ENCODE peak calls at places on chromosomes 2 and 18, in nine cellular contexts. C is activated T-helper 1 cell treated with Interleukin-2 at 50 U/mL for 16 hours; K is amniotic epithelial cell; D is fibroblast of pulmonary artery; N is caudate nucleus; I is HuH-7; X is GDM1; L is stimulated activated CD8-positive, alpha-beta memory T cell treated with anti-CD3 and anti-CD28 coated beads, Interleukin-15, amount 100 ng/mL, for 4 hours; M is T-helper 2 cell. V is an unnamed sample.

GRCh38 chr2:191488135-191488534 is 189.8 kb upstream of the NABP1 start:
- DNase-seq in D (no peak), K (peak; percentile 24), X (no peak), C (no peak), M (no peak), N (no peak), I (no peak), L (no peak), V (no peak)

GRCh38 chr2:7498927-7499489 is 581.8 kb downstream of the RNF144A start:
- DNase-seq in C (no peak), N (no peak), K (no peak), M (no peak), L (no peak), I (no peak), D (no peak), X (no peak), V (no peak)

GRCh38 chr2:110219496-110220192 is 7.3 kb upstream of the MTLN start:
- DNase-seq in X (no peak), C (no peak), D (peak; percentile 35), K (peak; percentile 68), M (no peak), L (no peak), I (no peak), N (no peak), V (no peak)

GRCh38 chr2:67645280-67646255 is 248.4 kb downstream of the ETAA1 start:
- DNase-seq in C (no peak), N (no peak), X (no peak), K (no peak), L (no peak), I (no peak), D (no peak), M (no peak), V (no peak)

GRCh38 chr18:10388380-10388779 is 66.1 kb upstream of the APCDD1 start:
- DNase-seq in X (no peak), I (no peak), M (no peak), L (no peak), N (no peak), C (no peak), K (no peak), D (no peak), V (no peak)

GRCh38 chr18:43789234-43790000 is 512.1 kb upstream of the SYT4 start:
- DNase-seq in D (peak; percentile 36), X (no peak), M (no peak), L (no peak), C (no peak), N (no peak), K (peak; percentile 4), I (no peak), V (no peak)

GRCh38 chr2:31813016-31813415 is 197.8 kb downstream of the MEMO1 start:
- DNase-seq in I (no peak), D (no peak), C (no peak), M (no peak), K (no peak), L (no peak), N (no peak), X (no peak), V (no peak)

GRCh38 chr2:32965523-32966171 is 18.9 kb downstream of the LTBP1 start:
- DNase-seq in M (no peak), C (no peak), K (no peak), N (no peak), D (no peak), X (no peak), I (no peak), L (no peak), V (no peak)

GRCh38 chr2:121247971-121248370 is 37.0 kb downstream of the TFCP2L1 start:
- DNase-seq in I (no peak), C (no peak), X (no peak), M (no peak), N (no peak), L (no peak), K (no peak), D (no peak), V (no peak)

GRCh38 chr2:218717262-218717661 is 6.6 kb downstream of the TTLL4 start:
- DNase-seq in X (no peak), N (no peak), M (no peak), K (peak; percentile 61), C (no peak), D (peak; percentile 27), L (no peak), I (no peak), V (no peak)

GRCh38 chr18:57466745-57467144 is 31.6 kb downstream of the ONECUT2 start:
- DNase-seq in N (no peak), M (no peak), K (no peak), I (no peak), D (no peak), L (no peak), X (no peak), C (no peak), V (no peak)

GRCh38 chr2:46164581-46165301 is 132.5 kb upstream of the EPAS1 start:
- DNase-seq in N (peak; percentile 34), L (no peak), D (peak; percentile 99), I (no peak), X (no peak), C (no peak), K (peak; percentile 99), M (no peak), V (peak; percentile 16)

GRCh38 chr2:40329739-40330047 is 122.2 kb downstream of the SLC8A1 start:
- DNase-seq in D (no peak), N (no peak), C (no peak), L (no peak), K (no peak), X (no peak), M (no peak), I (no peak), V (no peak)

GRCh38 chr2:231632559-231633142 is 40.0 kb downstream of the TEX44 start:
- DNase-seq in I (no peak), L (no peak), D (peak; percentile 76), C (no peak), N (no peak), X (no peak), K (peak; percentile 80), M (no peak), V (no peak)

GRCh38 chr2:71814885-71815284 is 332.8 kb downstream of the CYP26B1 start:
- DNase-seq in C (no peak), K (no peak), I (no peak), X (no peak), L (no peak), M (no peak), D (no peak), N (no peak), V (no peak)

GRCh38 chr2:29420999-29421856 is 306.0 kb downstream of the CLIP4 start:
- DNase-seq in N (no peak), L (no peak), C (no peak), I (no peak), M (no peak), X (no peak), K (peak; percentile 57), D (peak; percentile 10), V (no peak)

GRCh38 chr2:10619643-10620042 is 70.1 kb downstream of the NOL10 start:
- DNase-seq in K (peak; percentile 71), C (no peak), M (no peak), D (no peak), I (no peak), N (no peak), L (no peak), X (no peak), V (no peak)

GRCh38 chr2:86134709-86135108 is 28.7 kb downstream of the PTCD3 start:
- DNase-seq in I (no peak), L (no peak), X (no peak), K (no peak), C (no peak), D (no peak), M (no peak), N (no peak), V (no peak)

GRCh38 chr2:212905640-212906201 is 245.7 kb downstream of the IKZF2 start:
- DNase-seq in D (peak; percentile 82), M (no peak), N (no peak), C (no peak), K (peak; percentile 44), X (no peak), L (no peak), I (no peak), V (no peak)

GRCh38 chr2:37544617-37545031 is 126.8 kb downstream of the CDC42EP3 start:
- DNase-seq in M (no peak), X (no peak), C (no peak), N (no peak), L (no peak), I (no peak), K (no peak), D (no peak), V (no peak)

GRCh38 chr2:20625920-20626697 is 24.8 kb downstream of the HS1BP3 start:
- DNase-seq in L (no peak), N (no peak), K (no peak), I (no peak), D (no peak), C (no peak), M (no peak), X (no peak), V (no peak)

GRCh38 chr2:157194097-157194688 is 63.3 kb upstream of the GALNT5 start:
- DNase-seq in C (no peak), I (peak; percentile 20), X (peak; percentile 5), K (peak; percentile 62), N (no peak), M (no peak), L (no peak), D (peak; percentile 88), V (peak; percentile 1)

GRCh38 chr2:84492571-84492970 is 23.7 kb upstream of the DNAH6 start:
- DNase-seq in K (no peak), X (no peak), L (no peak), I (no peak), D (no peak), M (no peak), N (no peak), C (no peak), V (no peak)

GRCh38 chr2:70958759-70959158 is 19.7 kb upstream of the ANKRD53 start:
- DNase-seq in D (no peak), X (no peak), M (no peak), L (no peak), K (no peak), N (no peak), I (no peak), C (no peak), V (no peak)

GRCh38 chr2:195563857-195564512 is 93.0 kb upstream of the SLC39A10 start:
- DNase-seq in N (no peak), D (peak; percentile 81), K (peak; percentile 94), M (no peak), L (no peak), X (no peak), C (no peak), I (no peak), V (no peak)

GRCh38 chr2:26477911-26478253 is at the start of gene OTOF:
- DNase-seq in X (no peak), L (no peak), N (no peak), M (no peak), K (peak; percentile 69), D (peak; percentile 78), C (no peak), I (no peak), V (no peak)

GRCh38 chr18:21803495-21803894 is 62.9 kb downstream of the MIB1 start:
- DNase-seq in N (no peak), M (no peak), K (peak; percentile 53), D (peak; percentile 80), L (no peak), I (no peak), C (no peak), X (no peak), V (no peak)

GRCh38 chr2:196263181-196263747 is 91.9 kb upstream of the STK17B start:
- DNase-seq in M (no peak), C (no peak), K (peak; percentile 83), I (no peak), X (peak; percentile 78), L (no peak), D (no peak), N (no peak), V (no peak)

GRCh38 chr2:42722328-42723190 is 41.4 kb downstream of the OXER1 start:
- DNase-seq in X (peak; percentile 13), L (no peak), M (no peak), K (peak; percentile 97), N (no peak), D (peak; percentile 92), C (no peak), I (no peak), V (peak; percentile 42)

GRCh38 chr18:22433960-22434359 is 16.2 kb upstream of the CTAGE1 start:
- DNase-seq in D (peak; percentile 71), L (no peak), N (no peak), I (no peak), C (no peak), K (peak; percentile 13), M (no peak), X (no peak), V (no peak)

GRCh38 chr18:49884465-49884864 is 71.1 kb upstream of the ACAA2 start:
- DNase-seq in M (no peak), C (no peak), K (no peak), D (no peak), N (no peak), I (no peak), X (no peak), L (no peak), V (no peak)